ENCODE peak calls at places on chromosome 6, in six cellular contexts. F, E, W, G, B and M are unnamed samples.

GRCh38 chr6:155408981-155409380 is 46.7 kb downstream of the NOX3 start:
- DNase-seq in F (no peak), E (no peak), W (no peak), G (no peak), B (no peak), M (no peak)

GRCh38 chr6:16080204-16080603 is 48.7 kb upstream of the MYLIP start:
- DNase-seq in F (no peak), E (no peak), W (no peak), G (no peak), B (no peak), M (no peak)

GRCh38 chr6:130107710-130108109 is 89.3 kb downstream of the L3MBTL3 start:
- DNase-seq in F (no peak), E (no peak), W (no peak), G (no peak), B (no peak), M (no peak)

GRCh38 chr6:15755555-15755954 is 92.7 kb upstream of the DTNBP1 start:
- DNase-seq in F (no peak), E (no peak), W (no peak), G (no peak), B (peak; percentile 62), M (no peak)

GRCh38 chr6:107115695-107116327 is 496 bp upstream of the BEND3 start:
- DNase-seq in F (no peak), E (no peak), W (no peak), G (peak; percentile 87), B (no peak), M (no peak)

GRCh38 chr6:135438907-135439535 is 58.5 kb downstream of the AHI1 start:
- DNase-seq in F (peak; percentile 82), E (no peak), W (no peak), G (no peak), B (no peak), M (no peak)

GRCh38 chr6:35893246-35893645 is 27.7 kb downstream of the SRPK1 start:
- DNase-seq in F (no peak), E (no peak), W (no peak), G (no peak), B (no peak), M (no peak)

GRCh38 chr6:163579880-163580295 is 165.4 kb downstream of the QKI start:
- DNase-seq in F (no peak), E (no peak), W (no peak), G (no peak), B (no peak), M (no peak)

GRCh38 chr6:100116409-100117194 is 122.6 kb upstream of the MCHR2 start:
- DNase-seq in F (peak; percentile 78), E (no peak), W (no peak), G (peak; percentile 58), B (peak; percentile 62), M (no peak)

GRCh38 chr6:160051390-160051789 is 70.2 kb upstream of the SLC22A1 start:
- DNase-seq in F (no peak), E (no peak), W (no peak), G (no peak), B (no peak), M (no peak)

GRCh38 chr6:96391776-96392175 is 129.8 kb upstream of the UFL1 start:
- DNase-seq in F (no peak), E (no peak), W (peak; percentile 59), G (peak; percentile 73), B (no peak), M (no peak)